ENCODE peak calls at places on chromosomes 5 and 9, in seven cellular contexts. Y is left ventricle myocardium inferior, M is upper lobe of left lung, N is GM23338, L is A549, S is AG09309, Q is right atrium auricular region. J is an unnamed sample.

GRCh38 chr5:147552897-147553296 is 43.0 kb upstream of the DPYSL3 start:
- DNase-seq in Y (no peak), M (no peak), N (no peak), L (no peak), S (no peak), Q (no peak), J (no peak)

GRCh38 chr5:55533806-55534435 is 843 bp downstream of the PLPP1 start:
- DNase-seq in Y (no peak), M (no peak), N (peak; percentile 66), L (peak; percentile 51), S (no peak), Q (no peak), J (peak; percentile 43)

GRCh38 chr5:1011226-1011631 is 2.6 kb downstream of the NKD2 start:
- DNase-seq in Y (peak; percentile 22), M (peak; percentile 46), N (peak; percentile 88), L (peak; percentile 77), S (no peak), Q (no peak), J (peak; percentile 6)

GRCh38 chr9:592225-592624 is 249.3 kb upstream of the DMRT1 start:
- DNase-seq in Y (no peak), M (no peak), N (peak; percentile 32), L (no peak), S (no peak), Q (no peak), J (peak; percentile 88)

GRCh38 chr9:124812401-124813016 is 35.6 kb downstream of the OLFML2A start:
- DNase-seq in Y (peak; percentile 48), M (no peak), N (no peak), L (peak; percentile 95), S (peak; percentile 87), Q (peak; percentile 83), J (peak; percentile 90)

GRCh38 chr9:128104171-128104618 is 23.3 kb downstream of the PTGES2 start:
- DNase-seq in Y (no peak), M (no peak), N (no peak), L (no peak), S (no peak), Q (no peak), J (no peak)

GRCh38 chr9:105930007-105930627 is 235.8 kb downstream of the TMEM38B start:
- DNase-seq in Y (no peak), M (no peak), N (no peak), L (no peak), S (no peak), Q (no peak), J (no peak)

GRCh38 chr5:116494784-116495480 is 79.7 kb downstream of the SEMA6A start:
- DNase-seq in Y (no peak), M (no peak), N (no peak), L (no peak), S (no peak), Q (no peak), J (peak; percentile 70)

GRCh38 chr5:163682226-163682625 is 176.8 kb downstream of the MAT2B start:
- DNase-seq in Y (no peak), M (no peak), N (no peak), L (no peak), S (no peak), Q (no peak), J (peak; percentile 41)

GRCh38 chr9:8858250-8859161 is 1058.9 kb upstream of the DMAC1 start:
- DNase-seq in Y (no peak), M (no peak), N (peak; percentile 60), L (no peak), S (no peak), Q (no peak), J (no peak)

GRCh38 chr9:93085676-93086075 is 10.3 kb upstream of the CARD19 start:
- DNase-seq in Y (no peak), M (no peak), N (no peak), L (no peak), S (no peak), Q (no peak), J (no peak)

GRCh38 chr5:165457854-165458481 is 1952.5 kb downstream of the MAT2B start:
- DNase-seq in Y (no peak), M (no peak), N (peak; percentile 88), L (no peak), S (no peak), Q (no peak), J (peak; percentile 66)

GRCh38 chr5:172559004-172559932 is 81.8 kb upstream of the NEURL1B start:
- DNase-seq in Y (peak; percentile 71), M (no peak), N (no peak), L (no peak), S (peak; percentile 54), Q (peak; percentile 81), J (peak; percentile 98)

GRCh38 chr9:89312154-89312616 is 1.2 kb downstream of the CKS2 start:
- DNase-seq in Y (no peak), M (no peak), N (peak; percentile 46), L (no peak), S (no peak), Q (no peak), J (peak; percentile 38)

GRCh38 chr5:111494350-111494999 is 17.9 kb downstream of the STARD4 start:
- DNase-seq in Y (no peak), M (no peak), N (no peak), L (no peak), S (no peak), Q (no peak), J (peak; percentile 93)

GRCh38 chr5:101935086-101935485 is 361.0 kb downstream of the SLCO4C1 start:
- DNase-seq in Y (no peak), M (no peak), N (no peak), L (no peak), S (no peak), Q (no peak), J (no peak)

GRCh38 chr5:125277494-125278154 is 531.2 kb upstream of the ZNF608 start:
- DNase-seq in Y (no peak), M (no peak), N (no peak), L (peak; percentile 62), S (peak; percentile 57), Q (no peak), J (peak; percentile 92)

GRCh38 chr5:11273180-11273882 is 512.3 kb upstream of the DAP start:
- DNase-seq in Y (no peak), M (no peak), N (no peak), L (no peak), S (no peak), Q (no peak), J (no peak)

GRCh38 chr9:128101690-128102089 is 25.8 kb downstream of the PTGES2 start:
- DNase-seq in Y (peak; percentile 56), M (no peak), N (no peak), L (no peak), S (no peak), Q (no peak), J (no peak)

GRCh38 chr5:142783601-142784291 is 13.6 kb downstream of the ARHGAP26 start:
- DNase-seq in Y (peak; percentile 41), M (no peak), N (no peak), L (no peak), S (no peak), Q (no peak), J (no peak)

GRCh38 chr5:106649031-106649430 is 1021.7 kb downstream of the EFNA5 start:
- DNase-seq in Y (no peak), M (no peak), N (no peak), L (no peak), S (no peak), Q (no peak), J (no peak)

GRCh38 chr5:159103086-159103485 is 3.4 kb upstream of the EBF1 start:
- DNase-seq in Y (no peak), M (no peak), N (no peak), L (no peak), S (no peak), Q (no peak), J (no peak)

GRCh38 chr5:159105318-159106053 is 5.8 kb upstream of the EBF1 start:
- DNase-seq in Y (no peak), M (no peak), N (peak; percentile 68), L (no peak), S (no peak), Q (no peak), J (no peak)

GRCh38 chr5:159104759-159105317 is 5.1 kb upstream of the EBF1 start:
- DNase-seq in Y (no peak), M (no peak), N (peak; percentile 24), L (no peak), S (no peak), Q (no peak), J (no peak)

GRCh38 chr5:159102294-159102934 is 2.7 kb upstream of the EBF1 start:
- DNase-seq in Y (no peak), M (no peak), N (no peak), L (no peak), S (no peak), Q (no peak), J (no peak)

GRCh38 chr5:159104058-159104651 is 4.4 kb upstream of the EBF1 start:
- DNase-seq in Y (no peak), M (no peak), N (peak; percentile 77), L (peak; percentile 35), S (no peak), Q (no peak), J (peak; percentile 27)
- TF ChIP-seq CTCF in Y (peak; percentile 48), M (peak; percentile 18), N (peak; percentile 66), L (peak; percentile 48), S (no peak), Q (no peak), J (peak; percentile 31)

GRCh38 chr5:149881069-149881622 is 63.4 kb downstream of the PDE6A start:
- DNase-seq in Y (no peak), M (no peak), N (no peak), L (no peak), S (no peak), Q (no peak), J (peak; percentile 68)

GRCh38 chr5:149878371-149878770 is 66.2 kb downstream of the PDE6A start:
- DNase-seq in Y (no peak), M (peak; percentile 51), N (no peak), L (no peak), S (no peak), Q (no peak), J (peak; percentile 49)

GRCh38 chr5:149885512-149885911 is 59.1 kb downstream of the PDE6A start:
- DNase-seq in Y (no peak), M (no peak), N (no peak), L (no peak), S (no peak), Q (no peak), J (no peak)

GRCh38 chr5:149883550-149883949 is 61.0 kb downstream of the PDE6A start:
- DNase-seq in Y (no peak), M (no peak), N (no peak), L (no peak), S (no peak), Q (no peak), J (no peak)

DNA sequence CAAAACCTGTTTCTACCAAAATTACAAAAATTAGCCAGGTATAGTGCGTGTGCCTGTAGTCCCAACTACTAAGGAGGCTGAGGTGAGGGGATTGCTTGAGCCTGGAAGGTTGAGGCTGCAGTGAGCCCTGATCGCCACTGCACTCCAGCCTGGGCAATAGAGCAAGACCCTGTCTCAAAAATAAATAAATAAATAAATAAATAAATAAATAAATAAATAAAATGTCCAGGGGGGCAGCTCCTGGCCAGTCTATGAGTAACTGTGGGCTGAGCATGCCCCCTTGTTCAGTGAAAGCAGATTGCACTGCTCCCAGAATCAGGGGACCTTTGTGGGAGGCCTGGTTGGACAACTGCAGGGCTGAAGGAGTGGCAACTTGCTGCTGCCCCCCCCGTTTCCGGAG is 62.7 kb downstream of the PDE6A start:
- DNase-seq in Y (no peak), M (no peak), N (no peak), L (no peak), S (no peak), Q (no peak), J (no peak)
- H3K4me3 ChIP-seq in Y (no peak overlapping the region), M (no peak overlapping the region), N (no peak overlapping the region), L (no peak overlapping the region), S (no peak overlapping the region), Q (no peak overlapping the region), J (no peak overlapping the region)

GRCh38 chr9:2158111-2158610 is 143.0 kb downstream of the SMARCA2 start:
- DNase-seq in Y (peak; percentile 38), M (peak; percentile 71), N (peak; percentile 76), L (peak; percentile 48), S (no peak), Q (no peak), J (peak; percentile 71)
- TF ChIP-seq CTCF in Y (peak; percentile 26), M (no peak), N (no peak), L (no peak), S (no peak), Q (no peak), J (peak; percentile 21)

GRCh38 chr9:129964901-129965734 is 77.9 kb downstream of the FNBP1 start:
- DNase-seq in Y (no peak), M (no peak), N (peak; percentile 51), L (no peak), S (peak; percentile 64), Q (peak; percentile 56), J (peak; percentile 12)
- H3K4me3 ChIP-seq in Y (no peak overlapping the region), M (no peak overlapping the region), N (no peak overlapping the region), L (no peak overlapping the region), S (no peak overlapping the region), Q (no peak overlapping the region), J (no peak overlapping the region)

J was measured in epithelial cell of esophagus.